ENCODE peak calls at places on chromosomes 12 and 14, in eight cellular contexts. V is cerebellum, I is colonic mucosa, R is NAMALWA, X is MM.1S, T is A172, M is non-pigmented ciliary epithelial cell, A is IMR-90. P is an unnamed sample.

GRCh38 chr12:92505373-92506340 is 197.1 kb upstream of the PLEKHG7 start:
- DNase-seq in V (peak), I (peak), R (peak), X (no peak), T (no peak), M (no peak), A (peak), P (no peak)

GRCh38 chr14:102510616-102511520 is 1.3 kb upstream of the ANKRD9 start:
- DNase-seq in V (no peak), I (peak), R (peak), X (no peak), T (no peak), M (no peak), A (no peak), P (no peak)

GRCh38 chr12:71636704-71637115 is 26.9 kb downstream of the ZFC3H1 start:
- DNase-seq in V (peak), I (no peak), R (peak), X (peak), T (peak), M (no peak), A (peak), P (peak)

GRCh38 chr14:61456720-61457119 is 135.3 kb downstream of the PRKCH start:
- DNase-seq in V (peak), I (peak), R (peak), X (peak), T (peak), M (no peak), A (peak), P (no peak)

GRCh38 chr14:68285421-68286179 is 466.0 kb downstream of the RAD51B start:
- DNase-seq in V (no peak), I (no peak), R (peak), X (no peak), T (no peak), M (peak), A (no peak), P (no peak)

GRCh38 chr14:100108840-100109593 is 43.8 kb downstream of the EVL start:
- DNase-seq in V (no peak), I (no peak), R (no peak), X (no peak), T (no peak), M (no peak), A (peak), P (no peak)

GRCh38 chr12:51323966-51324895 is at the start of gene BIN2:
- DNase-seq in V (no peak), I (no peak), R (peak), X (peak), T (no peak), M (no peak), A (no peak), P (no peak)

GRCh38 chr14:94320243-94320642 is 2.9 kb downstream of the SERPINA6 start:
- DNase-seq in V (no peak), I (peak), R (peak), X (no peak), T (no peak), M (no peak), A (no peak), P (no peak)

GRCh38 chr14:103436533-103436932 is 51.3 kb downstream of the MARK3 start:
- DNase-seq in V (no peak), I (no peak), R (no peak), X (no peak), T (no peak), M (no peak), A (peak), P (no peak)

GRCh38 chr14:64092940-64093339 is 201.2 kb downstream of the ESR2 start:
- DNase-seq in V (no peak), I (peak), R (no peak), X (no peak), T (no peak), M (no peak), A (no peak), P (no peak)

GRCh38 chr14:104977681-104978647 is at the start of gene AHNAK2:
- DNase-seq in V (peak), I (peak), R (no peak), X (no peak), T (peak), M (no peak), A (peak), P (peak)

GRCh38 chr12:101459642-101460346 is 15.3 kb upstream of the SPIC start:
- DNase-seq in V (no peak), I (peak), R (no peak), X (no peak), T (peak), M (peak), A (peak), P (no peak)

GRCh38 chr14:69845050-69845581 is 34.1 kb upstream of the SMOC1 start:
- DNase-seq in V (no peak), I (no peak), R (no peak), X (no peak), T (no peak), M (no peak), A (no peak), P (no peak)

GRCh38 chr14:104925941-104926609 is 1.4 kb downstream of the PLD4 start:
- DNase-seq in V (no peak), I (no peak), R (no peak), X (peak), T (no peak), M (no peak), A (no peak), P (no peak)

GRCh38 chr12:46553911-46554310 is 181.3 kb upstream of the SLC38A2 start:
- DNase-seq in V (no peak), I (no peak), R (no peak), X (no peak), T (no peak), M (no peak), A (peak), P (no peak)

GRCh38 chr12:96462571-96463280 is 26.7 kb upstream of the CFAP54 start:
- DNase-seq in V (peak), I (no peak), R (no peak), X (no peak), T (no peak), M (no peak), A (no peak), P (no peak)

GRCh38 chr14:21997300-21997699 is 323.7 kb upstream of the OR4E1 start:
- DNase-seq in V (no peak), I (no peak), R (peak), X (peak), T (no peak), M (no peak), A (peak), P (no peak)

GRCh38 chr12:110765144-110765543 is 22.5 kb upstream of the PPP1CC start:
- DNase-seq in V (no peak), I (no peak), R (no peak), X (no peak), T (no peak), M (no peak), A (no peak), P (no peak)

GRCh38 chr12:109777544-109777943 is 55.7 kb downstream of the TRPV4 start:
- DNase-seq in V (no peak), I (peak), R (peak), X (peak), T (peak), M (peak), A (peak), P (no peak)

GRCh38 chr12:28024231-28024995 is 51.9 kb upstream of the PTHLH start:
- DNase-seq in V (no peak), I (no peak), R (no peak), X (peak), T (peak), M (peak), A (peak), P (peak)

GRCh38 chr14:91911474-91912032 is 35.9 kb downstream of the FBLN5 start:
- DNase-seq in V (no peak), I (peak), R (peak), X (peak), T (peak), M (no peak), A (peak), P (no peak)

GRCh38 chr12:105025890-105026289 is 39.8 kb downstream of the NOPCHAP1 start:
- DNase-seq in V (peak), I (peak), R (no peak), X (no peak), T (peak), M (no peak), A (peak), P (peak)

GRCh38 chr14:58171090-58171489 is 19.1 kb upstream of the ARMH4 start:
- DNase-seq in V (peak), I (peak), R (no peak), X (peak), T (peak), M (no peak), A (peak), P (peak)

GRCh38 chr14:39218171-39218769 is 15.4 kb upstream of the MIA2 start:
- DNase-seq in V (no peak), I (no peak), R (no peak), X (no peak), T (peak), M (no peak), A (peak), P (no peak)

GRCh38 chr14:55846852-55847471 is 267.0 kb downstream of the KTN1 start:
- DNase-seq in V (no peak), I (no peak), R (no peak), X (no peak), T (no peak), M (no peak), A (peak), P (no peak)

GRCh38 chr12:1750300-1750699 is 59.4 kb downstream of the ADIPOR2 start:
- DNase-seq in V (no peak), I (no peak), R (no peak), X (no peak), T (no peak), M (no peak), A (no peak), P (no peak)

GRCh38 chr14:71143391-71144290 is 236.4 kb downstream of the PCNX1 start:
- DNase-seq in V (no peak), I (no peak), R (no peak), X (no peak), T (peak), M (peak), A (peak), P (peak)

GRCh38 chr14:94771906-94772468 is 2.1 kb upstream of the GSC start:
- DNase-seq in V (no peak), I (no peak), R (no peak), X (no peak), T (no peak), M (no peak), A (no peak), P (no peak)

GRCh38 chr14:101001311-101002069 is 98.0 kb upstream of the RTL1 start:
- DNase-seq in V (peak), I (no peak), R (no peak), X (no peak), T (no peak), M (no peak), A (peak), P (peak)

GRCh38 chr12:76470028-76470939 is 89.3 kb downstream of the OSBPL8 start:
- DNase-seq in V (peak), I (no peak), R (no peak), X (peak), T (peak), M (peak), A (peak), P (peak)

GRCh38 chr12:116384629-116385485 is 107.4 kb upstream of the MED13L start:
- DNase-seq in V (no peak), I (no peak), R (peak), X (no peak), T (peak), M (no peak), A (peak), P (no peak)

GRCh38 chr14:39621223-39621622 is 189.0 kb upstream of the FBXO33 start:
- DNase-seq in V (no peak), I (no peak), R (no peak), X (no peak), T (no peak), M (no peak), A (no peak), P (no peak)

GRCh38 chr14:89178802-89179201 is 238.2 kb downstream of the FOXN3 start:
- DNase-seq in V (no peak), I (no peak), R (no peak), X (no peak), T (no peak), M (peak), A (peak), P (no peak)

GRCh38 chr12:32115404-32116104 is 8.9 kb downstream of the BICD1 start:
- DNase-seq in V (peak), I (peak), R (no peak), X (no peak), T (peak), M (peak), A (peak), P (peak)

GRCh38 chr14:99055816-99056215 is 216.2 kb downstream of the BCL11B start:
- DNase-seq in V (no peak), I (no peak), R (no peak), X (no peak), T (no peak), M (no peak), A (no peak), P (no peak)

GRCh38 chr14:50344116-50344775 is 32.1 kb downstream of the DMAC2L start:
- DNase-seq in V (no peak), I (no peak), R (no peak), X (no peak), T (peak), M (no peak), A (peak), P (no peak)

P was measured in AG04450.